ENCODE peak calls at places on chromosome 22, in nine cellular contexts. One of them, this sample, is unnamed.

GRCh38 chr22:26784772-26785171 is 127.4 kb downstream of the MIAT start:
- DNase-seq in OCI-LY7: no peak
- DNase-seq in A549: no peak
- DNase-seq in testis: no peak
- DNase-seq in brain microvascular endothelial cell: no peak
- DNase-seq in stomach: no peak
- DNase-seq in WERI-Rb-1: no peak
- DNase-seq in uterus: no peak
- DNase-seq in substantia nigra: no peak
- DNase-seq in this sample: no peak

GRCh38 chr22:25120761-25121212 is 78.9 kb upstream of the CRYBB3 start:
- DNase-seq in uterus: peak
- DNase-seq in testis: no peak
- DNase-seq in WERI-Rb-1: no peak
- DNase-seq in stomach: peak
- DNase-seq in OCI-LY7: no peak
- DNase-seq in brain microvascular endothelial cell: no peak
- DNase-seq in substantia nigra: no peak
- DNase-seq in A549: no peak
- DNase-seq in this sample: no peak

GRCh38 chr22:28952857-28953256 is 69.5 kb downstream of the ZNRF3 start:
- DNase-seq in substantia nigra: no peak
- DNase-seq in testis: no peak
- DNase-seq in OCI-LY7: no peak
- DNase-seq in stomach: no peak
- DNase-seq in brain microvascular endothelial cell: no peak
- DNase-seq in uterus: no peak
- DNase-seq in WERI-Rb-1: no peak
- DNase-seq in A549: no peak
- DNase-seq in this sample: no peak

GRCh38 chr22:29112102-29112501 is 39.3 kb downstream of the KREMEN1 start:
- DNase-seq in A549: no peak
- DNase-seq in uterus: no peak
- DNase-seq in WERI-Rb-1: no peak
- DNase-seq in substantia nigra: no peak
- DNase-seq in brain microvascular endothelial cell: no peak
- DNase-seq in testis: no peak
- DNase-seq in stomach: no peak
- DNase-seq in OCI-LY7: no peak
- DNase-seq in this sample: peak

GRCh38 chr22:27934069-27934468 is 15.0 kb upstream of the PITPNB start:
- DNase-seq in brain microvascular endothelial cell: no peak
- DNase-seq in WERI-Rb-1: no peak
- DNase-seq in substantia nigra: no peak
- DNase-seq in stomach: no peak
- DNase-seq in uterus: no peak
- DNase-seq in A549: no peak
- DNase-seq in OCI-LY7: no peak
- DNase-seq in testis: no peak
- DNase-seq in this sample: no peak

GRCh38 chr22:23086787-23087186 is 16.5 kb downstream of the GNAZ start:
- DNase-seq in testis: no peak
- DNase-seq in substantia nigra: no peak
- DNase-seq in uterus: no peak
- DNase-seq in brain microvascular endothelial cell: no peak
- DNase-seq in WERI-Rb-1: no peak
- DNase-seq in stomach: no peak
- DNase-seq in A549: no peak
- DNase-seq in OCI-LY7: no peak
- DNase-seq in this sample: no peak

GRCh38 chr22:38935023-38935422 is 22.4 kb upstream of the APOBEC3A start:
- DNase-seq in A549: no peak
- DNase-seq in OCI-LY7: no peak
- DNase-seq in uterus: no peak
- DNase-seq in brain microvascular endothelial cell: no peak
- DNase-seq in substantia nigra: no peak
- DNase-seq in stomach: peak
- DNase-seq in WERI-Rb-1: no peak
- DNase-seq in testis: no peak
- DNase-seq in this sample: no peak

GRCh38 chr22:36145881-36146280 is 14.7 kb downstream of the APOL3 start:
- DNase-seq in A549: no peak
- DNase-seq in OCI-LY7: no peak
- DNase-seq in uterus: no peak
- DNase-seq in brain microvascular endothelial cell: no peak
- DNase-seq in testis: peak
- DNase-seq in stomach: no peak
- DNase-seq in WERI-Rb-1: peak
- DNase-seq in substantia nigra: no peak
- DNase-seq in this sample: no peak

GRCh38 chr22:19720150-19720827 is 3.0 kb upstream of the GP1BB start:
- DNase-seq in uterus: no peak
- DNase-seq in stomach: no peak
- DNase-seq in OCI-LY7: no peak
- DNase-seq in substantia nigra: no peak
- DNase-seq in testis: no peak
- DNase-seq in A549: no peak
- DNase-seq in WERI-Rb-1: no peak
- DNase-seq in brain microvascular endothelial cell: no peak
- DNase-seq in this sample: no peak

GRCh38 chr22:19719488-19720021 is 3.8 kb upstream of the GP1BB start:
- DNase-seq in uterus: no peak
- DNase-seq in testis: no peak
- DNase-seq in A549: no peak
- DNase-seq in OCI-LY7: no peak
- DNase-seq in substantia nigra: no peak
- DNase-seq in brain microvascular endothelial cell: no peak
- DNase-seq in WERI-Rb-1: no peak
- DNase-seq in stomach: no peak
- DNase-seq in this sample: no peak

GRCh38 chr22:19717691-19718254 is 3.5 kb downstream of the SEPTIN5 start:
- DNase-seq in WERI-Rb-1: peak
- DNase-seq in OCI-LY7: peak
- DNase-seq in uterus: peak
- DNase-seq in A549: peak
- DNase-seq in brain microvascular endothelial cell: peak
- DNase-seq in stomach: peak
- DNase-seq in testis: peak
- DNase-seq in substantia nigra: peak
- DNase-seq in this sample: peak

GRCh38 chr22:19718255-19719054 is 4.2 kb downstream of the SEPTIN5 start:
- DNase-seq in testis: no peak
- DNase-seq in WERI-Rb-1: no peak
- DNase-seq in A549: no peak
- DNase-seq in OCI-LY7: no peak
- DNase-seq in substantia nigra: no peak
- DNase-seq in brain microvascular endothelial cell: no peak
- DNase-seq in stomach: no peak
- DNase-seq in uterus: no peak
- DNase-seq in this sample: no peak

DNA sequence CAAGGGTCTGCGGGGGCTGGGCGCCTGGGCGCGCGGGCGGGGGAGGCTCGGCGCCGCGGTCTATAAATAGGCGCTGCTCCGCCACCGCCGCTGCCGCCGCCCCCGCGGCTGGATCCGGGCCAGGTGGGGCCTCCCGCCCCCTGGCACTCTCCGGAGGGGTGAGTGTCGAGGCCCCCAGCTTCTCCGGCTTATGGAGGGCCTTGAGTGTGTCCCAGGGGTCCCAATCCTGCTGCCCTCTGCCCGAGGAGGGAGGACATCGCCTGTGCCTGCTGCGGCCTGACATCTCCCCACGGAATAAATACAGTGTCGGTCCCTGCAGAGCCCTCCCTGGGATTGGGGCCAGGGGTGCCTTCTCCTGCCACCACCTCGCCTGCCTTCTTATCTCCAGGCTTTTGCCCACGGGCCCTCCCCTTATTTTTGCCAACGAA is 4.3 kb upstream of the GP1BB start:
- DNase-seq in stomach: no peak
- DNase-seq in brain microvascular endothelial cell: no peak
- DNase-seq in substantia nigra: no peak
- DNase-seq in OCI-LY7: no peak
- DNase-seq in WERI-Rb-1: no peak
- DNase-seq in testis: no peak
- DNase-seq in A549: no peak
- DNase-seq in uterus: peak
- DNase-seq in this sample: no peak
- H3K27ac ChIP-seq in stomach: peak
- H3K27ac ChIP-seq in brain microvascular endothelial cell: no peak
- H3K27ac ChIP-seq in substantia nigra: no peak
- H3K27ac ChIP-seq in OCI-LY7: no peak
- H3K27ac ChIP-seq in WERI-Rb-1: no peak
- H3K27ac ChIP-seq in testis: peak
- H3K27ac ChIP-seq in A549: no peak
- H3K27ac ChIP-seq in uterus: peak
- H3K27ac ChIP-seq in this sample: peak

DNA sequence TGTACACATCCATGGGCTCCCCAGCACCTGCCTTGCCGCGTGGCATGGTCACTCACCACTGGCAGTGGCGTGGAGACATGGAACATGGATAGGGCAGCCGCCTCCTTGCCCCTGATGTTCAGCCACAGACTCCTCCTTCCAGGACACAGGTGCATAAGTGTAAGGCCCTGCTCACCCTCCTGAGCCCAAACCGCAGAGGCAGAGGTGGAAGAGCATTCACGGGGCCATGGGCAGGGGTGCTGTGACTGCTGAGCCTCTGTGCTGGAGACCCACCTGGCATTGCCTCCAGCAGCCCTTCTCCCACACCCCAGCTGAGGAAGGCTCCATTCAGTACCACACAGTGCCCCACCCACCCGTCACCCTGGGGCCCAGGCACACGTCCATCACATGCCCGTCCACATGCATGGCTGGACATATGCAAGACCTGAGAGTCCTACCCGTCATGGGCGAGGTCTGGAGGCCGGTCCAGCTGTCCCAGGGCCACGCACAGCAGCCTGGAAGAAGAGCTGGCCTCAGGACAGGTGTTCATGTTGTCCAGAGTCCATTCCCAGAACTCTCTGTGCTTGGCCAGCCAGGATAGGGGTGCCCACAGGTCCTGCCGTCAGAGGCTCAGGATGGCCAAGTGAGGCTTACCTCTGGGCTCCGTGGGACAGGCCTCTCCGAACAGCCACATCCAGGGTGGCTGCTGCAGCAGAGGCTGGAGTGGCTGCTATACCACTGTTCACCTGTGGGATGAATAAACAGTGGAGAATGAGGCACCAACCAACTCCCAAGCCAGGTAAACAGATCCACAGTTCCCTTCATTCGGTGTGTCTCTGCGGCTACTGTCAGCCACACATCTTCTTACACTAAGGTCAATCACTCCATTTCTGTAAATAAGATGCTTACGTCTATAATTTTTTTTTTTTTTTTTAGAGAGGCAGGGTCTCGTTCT is 1.7 kb upstream of the TUBGCP6 start:
- DNase-seq in A549: peak
- DNase-seq in OCI-LY7: no peak
- DNase-seq in testis: no peak
- DNase-seq in substantia nigra: no peak
- DNase-seq in brain microvascular endothelial cell: no peak
- DNase-seq in stomach: no peak
- DNase-seq in uterus: no peak
- DNase-seq in WERI-Rb-1: no peak
- DNase-seq in this sample: no peak
- H3K27ac ChIP-seq in A549: no peak
- H3K27ac ChIP-seq in OCI-LY7: no peak
- H3K27ac ChIP-seq in testis: no peak
- H3K27ac ChIP-seq in substantia nigra: no peak
- H3K27ac ChIP-seq in brain microvascular endothelial cell: no peak
- H3K27ac ChIP-seq in stomach: peak
- H3K27ac ChIP-seq in uterus: no peak
- H3K27ac ChIP-seq in WERI-Rb-1: no peak
- H3K27ac ChIP-seq in this sample: no peak

DNA sequence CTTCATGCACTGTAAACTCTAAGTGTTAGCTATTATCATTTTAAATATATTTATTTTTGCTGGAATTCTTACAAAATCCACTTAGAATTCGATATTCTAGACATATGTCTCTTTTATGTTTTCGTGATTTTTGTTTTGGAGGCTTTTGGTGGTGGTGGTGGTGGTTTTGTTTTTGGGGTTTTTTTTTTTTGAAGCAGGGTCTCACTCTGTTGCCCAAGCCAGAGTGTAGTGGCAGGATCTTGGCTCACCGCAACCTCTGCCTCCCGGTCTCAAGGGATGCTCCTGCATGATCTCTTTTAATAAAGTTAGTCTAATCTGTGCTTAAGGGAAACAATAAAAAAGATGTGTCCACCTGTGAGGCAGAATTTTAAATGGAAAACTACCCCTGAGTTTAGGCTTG is 117.7 kb downstream of the MRTFA start:
- DNase-seq in OCI-LY7: no peak
- DNase-seq in uterus: no peak
- DNase-seq in substantia nigra: no peak
- DNase-seq in WERI-Rb-1: no peak
- DNase-seq in testis: no peak
- DNase-seq in stomach: no peak
- DNase-seq in A549: no peak
- DNase-seq in brain microvascular endothelial cell: no peak
- DNase-seq in this sample: no peak
- H3K27ac ChIP-seq in OCI-LY7: no peak
- H3K27ac ChIP-seq in uterus: no peak
- H3K27ac ChIP-seq in substantia nigra: no peak
- H3K27ac ChIP-seq in WERI-Rb-1: no peak
- H3K27ac ChIP-seq in testis: no peak
- H3K27ac ChIP-seq in stomach: peak
- H3K27ac ChIP-seq in A549: peak
- H3K27ac ChIP-seq in brain microvascular endothelial cell: no peak
- H3K27ac ChIP-seq in this sample: no peak

GRCh38 chr22:43743929-43744643 is 68.0 kb downstream of the EFCAB6 start:
- DNase-seq in WERI-Rb-1: no peak
- DNase-seq in OCI-LY7: no peak
- DNase-seq in stomach: no peak
- DNase-seq in A549: no peak
- DNase-seq in substantia nigra: no peak
- DNase-seq in brain microvascular endothelial cell: no peak
- DNase-seq in uterus: no peak
- DNase-seq in testis: no peak
- DNase-seq in this sample: no peak
- H3K27ac ChIP-seq in WERI-Rb-1: no peak
- H3K27ac ChIP-seq in OCI-LY7: no peak
- H3K27ac ChIP-seq in stomach: no peak
- H3K27ac ChIP-seq in A549: no peak
- H3K27ac ChIP-seq in substantia nigra: no peak
- H3K27ac ChIP-seq in brain microvascular endothelial cell: no peak
- H3K27ac ChIP-seq in uterus: no peak
- H3K27ac ChIP-seq in testis: no peak
- H3K27ac ChIP-seq in this sample: no peak

DNA sequence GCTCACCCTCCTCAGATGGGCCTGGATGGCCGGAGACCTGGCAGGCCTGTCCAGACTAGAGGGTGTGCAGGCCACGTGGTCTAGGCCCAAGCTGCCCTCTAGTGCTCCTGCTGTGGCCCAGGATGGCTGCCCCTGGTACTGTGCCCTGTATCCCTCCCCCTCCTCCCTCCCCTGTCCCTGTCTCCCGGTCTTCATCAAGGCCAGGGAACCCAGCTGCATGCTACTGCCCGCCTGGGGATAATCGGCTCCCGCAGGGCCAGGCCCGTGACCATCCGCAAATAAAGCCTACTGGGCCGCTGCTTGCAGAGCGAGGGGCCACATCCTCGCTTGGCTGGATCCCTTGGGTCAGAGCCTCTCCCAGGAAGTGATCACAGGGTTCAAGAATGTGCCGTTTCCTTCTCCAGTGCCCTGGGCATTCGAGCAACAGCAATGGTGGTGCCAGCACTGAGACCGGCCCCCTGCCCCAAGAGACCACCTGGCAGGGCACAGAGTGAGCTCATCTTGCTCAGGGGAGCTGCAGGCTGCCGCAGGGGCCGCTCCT is 51.1 kb downstream of the WNT7B start:
- DNase-seq in substantia nigra: no peak
- DNase-seq in OCI-LY7: no peak
- DNase-seq in A549: no peak
- DNase-seq in testis: no peak
- DNase-seq in brain microvascular endothelial cell: no peak
- DNase-seq in stomach: no peak
- DNase-seq in WERI-Rb-1: no peak
- DNase-seq in uterus: no peak
- DNase-seq in this sample: no peak
- H3K27ac ChIP-seq in substantia nigra: no peak
- H3K27ac ChIP-seq in OCI-LY7: no peak
- H3K27ac ChIP-seq in A549: peak
- H3K27ac ChIP-seq in testis: no peak
- H3K27ac ChIP-seq in brain microvascular endothelial cell: no peak
- H3K27ac ChIP-seq in stomach: no peak
- H3K27ac ChIP-seq in WERI-Rb-1: no peak
- H3K27ac ChIP-seq in uterus: no peak
- H3K27ac ChIP-seq in this sample: no peak

This sample was measured in caudate nucleus.